ENCODE peak calls at places on chromosomes 1 and 21, in six cellular contexts. One of them, this sample, is unnamed.

GRCh38 chr1:16907870-16908758 is 12.3 kb downstream of the RNU1-2 start:
- DNase-seq in activated T-helper 1 cell treated with anti-CD3 and anti-CD28 coated beads, Interleukin-12 subunit alpha, Interleukin-12 subunit beta, Interleukin-2, Interleukin-4 antibody, amounts not matched to agents 30 ng/mL and 10 ng/mL and 1 ng/mL, durations not matched to agents 14 hours and 24 hours and 36 hours: no peak
- DNase-seq in DND-41: no peak
- DNase-seq in NCI-H1417 treated with DMSO at 0.1 percent for 48 hours: no peak
- DNase-seq in colonic mucosa: no peak
- DNase-seq in upper lobe of right lung: no peak
- DNase-seq in this sample: no peak

GRCh38 chr1:182279724-182280506 is 111.7 kb downstream of the GLUL start:
- DNase-seq in activated T-helper 1 cell treated with anti-CD3 and anti-CD28 coated beads, Interleukin-12 subunit alpha, Interleukin-12 subunit beta, Interleukin-2, Interleukin-4 antibody, amounts not matched to agents 30 ng/mL and 10 ng/mL and 1 ng/mL, durations not matched to agents 14 hours and 24 hours and 36 hours: no peak
- DNase-seq in DND-41: no peak
- DNase-seq in NCI-H1417 treated with DMSO at 0.1 percent for 48 hours: no peak
- DNase-seq in colonic mucosa: no peak
- DNase-seq in upper lobe of right lung: no peak
- DNase-seq in this sample: no peak

GRCh38 chr1:204513117-204513716 is 3.0 kb upstream of the MDM4 start:
- DNase-seq in activated T-helper 1 cell treated with anti-CD3 and anti-CD28 coated beads, Interleukin-12 subunit alpha, Interleukin-12 subunit beta, Interleukin-2, Interleukin-4 antibody, amounts not matched to agents 30 ng/mL and 10 ng/mL and 1 ng/mL, durations not matched to agents 14 hours and 24 hours and 36 hours: peak
- DNase-seq in DND-41: no peak
- DNase-seq in NCI-H1417 treated with DMSO at 0.1 percent for 48 hours: no peak
- DNase-seq in colonic mucosa: no peak
- DNase-seq in upper lobe of right lung: peak
- DNase-seq in this sample: peak

GRCh38 chr1:223844962-223845809 is 561 bp downstream of the TP53BP2 start:
- DNase-seq in activated T-helper 1 cell treated with anti-CD3 and anti-CD28 coated beads, Interleukin-12 subunit alpha, Interleukin-12 subunit beta, Interleukin-2, Interleukin-4 antibody, amounts not matched to agents 30 ng/mL and 10 ng/mL and 1 ng/mL, durations not matched to agents 14 hours and 24 hours and 36 hours: peak
- DNase-seq in DND-41: peak
- DNase-seq in NCI-H1417 treated with DMSO at 0.1 percent for 48 hours: no peak
- DNase-seq in colonic mucosa: peak
- DNase-seq in upper lobe of right lung: no peak
- DNase-seq in this sample: peak

GRCh38 chr1:109887890-109888289 is 22.8 kb upstream of the CSF1 start:
- DNase-seq in activated T-helper 1 cell treated with anti-CD3 and anti-CD28 coated beads, Interleukin-12 subunit alpha, Interleukin-12 subunit beta, Interleukin-2, Interleukin-4 antibody, amounts not matched to agents 30 ng/mL and 10 ng/mL and 1 ng/mL, durations not matched to agents 14 hours and 24 hours and 36 hours: no peak
- DNase-seq in DND-41: no peak
- DNase-seq in NCI-H1417 treated with DMSO at 0.1 percent for 48 hours: no peak
- DNase-seq in colonic mucosa: no peak
- DNase-seq in upper lobe of right lung: no peak
- DNase-seq in this sample: no peak

GRCh38 chr1:58465825-58466617 is 80.5 kb downstream of the OMA1 start:
- DNase-seq in activated T-helper 1 cell treated with anti-CD3 and anti-CD28 coated beads, Interleukin-12 subunit alpha, Interleukin-12 subunit beta, Interleukin-2, Interleukin-4 antibody, amounts not matched to agents 30 ng/mL and 10 ng/mL and 1 ng/mL, durations not matched to agents 14 hours and 24 hours and 36 hours: no peak
- DNase-seq in DND-41: no peak
- DNase-seq in NCI-H1417 treated with DMSO at 0.1 percent for 48 hours: no peak
- DNase-seq in colonic mucosa: no peak
- DNase-seq in upper lobe of right lung: no peak
- DNase-seq in this sample: no peak

GRCh38 chr1:2166695-2167094 is 27.9 kb downstream of the FAAP20 start:
- DNase-seq in activated T-helper 1 cell treated with anti-CD3 and anti-CD28 coated beads, Interleukin-12 subunit alpha, Interleukin-12 subunit beta, Interleukin-2, Interleukin-4 antibody, amounts not matched to agents 30 ng/mL and 10 ng/mL and 1 ng/mL, durations not matched to agents 14 hours and 24 hours and 36 hours: no peak
- DNase-seq in DND-41: no peak
- DNase-seq in NCI-H1417 treated with DMSO at 0.1 percent for 48 hours: no peak
- DNase-seq in colonic mucosa: no peak
- DNase-seq in upper lobe of right lung: no peak
- DNase-seq in this sample: no peak

GRCh38 chr1:41504126-41505035 is 19.9 kb upstream of the EDN2 start:
- DNase-seq in activated T-helper 1 cell treated with anti-CD3 and anti-CD28 coated beads, Interleukin-12 subunit alpha, Interleukin-12 subunit beta, Interleukin-2, Interleukin-4 antibody, amounts not matched to agents 30 ng/mL and 10 ng/mL and 1 ng/mL, durations not matched to agents 14 hours and 24 hours and 36 hours: no peak
- DNase-seq in DND-41: no peak
- DNase-seq in NCI-H1417 treated with DMSO at 0.1 percent for 48 hours: no peak
- DNase-seq in colonic mucosa: no peak
- DNase-seq in upper lobe of right lung: no peak
- DNase-seq in this sample: no peak

GRCh38 chr1:55916480-55916879 is 662.9 kb downstream of the PLPP3 start:
- DNase-seq in activated T-helper 1 cell treated with anti-CD3 and anti-CD28 coated beads, Interleukin-12 subunit alpha, Interleukin-12 subunit beta, Interleukin-2, Interleukin-4 antibody, amounts not matched to agents 30 ng/mL and 10 ng/mL and 1 ng/mL, durations not matched to agents 14 hours and 24 hours and 36 hours: no peak
- DNase-seq in DND-41: no peak
- DNase-seq in NCI-H1417 treated with DMSO at 0.1 percent for 48 hours: no peak
- DNase-seq in colonic mucosa: no peak
- DNase-seq in upper lobe of right lung: no peak
- DNase-seq in this sample: no peak

GRCh38 chr1:80218112-80218511 is 1211.6 kb upstream of the ADGRL4 start:
- DNase-seq in activated T-helper 1 cell treated with anti-CD3 and anti-CD28 coated beads, Interleukin-12 subunit alpha, Interleukin-12 subunit beta, Interleukin-2, Interleukin-4 antibody, amounts not matched to agents 30 ng/mL and 10 ng/mL and 1 ng/mL, durations not matched to agents 14 hours and 24 hours and 36 hours: no peak
- DNase-seq in DND-41: no peak
- DNase-seq in NCI-H1417 treated with DMSO at 0.1 percent for 48 hours: no peak
- DNase-seq in colonic mucosa: no peak
- DNase-seq in upper lobe of right lung: no peak
- DNase-seq in this sample: no peak

GRCh38 chr1:6800728-6801127 is 15.5 kb downstream of the CAMTA1 start:
- DNase-seq in activated T-helper 1 cell treated with anti-CD3 and anti-CD28 coated beads, Interleukin-12 subunit alpha, Interleukin-12 subunit beta, Interleukin-2, Interleukin-4 antibody, amounts not matched to agents 30 ng/mL and 10 ng/mL and 1 ng/mL, durations not matched to agents 14 hours and 24 hours and 36 hours: no peak
- DNase-seq in DND-41: no peak
- DNase-seq in NCI-H1417 treated with DMSO at 0.1 percent for 48 hours: no peak
- DNase-seq in colonic mucosa: no peak
- DNase-seq in upper lobe of right lung: no peak
- DNase-seq in this sample: no peak

GRCh38 chr1:201719812-201720521 is 109.0 kb upstream of the IPO9 start:
- DNase-seq in activated T-helper 1 cell treated with anti-CD3 and anti-CD28 coated beads, Interleukin-12 subunit alpha, Interleukin-12 subunit beta, Interleukin-2, Interleukin-4 antibody, amounts not matched to agents 30 ng/mL and 10 ng/mL and 1 ng/mL, durations not matched to agents 14 hours and 24 hours and 36 hours: no peak
- DNase-seq in DND-41: no peak
- DNase-seq in NCI-H1417 treated with DMSO at 0.1 percent for 48 hours: no peak
- DNase-seq in colonic mucosa: peak
- DNase-seq in upper lobe of right lung: no peak
- DNase-seq in this sample: no peak

GRCh38 chr1:199490804-199491527 is 536.5 kb upstream of the NR5A2 start:
- DNase-seq in activated T-helper 1 cell treated with anti-CD3 and anti-CD28 coated beads, Interleukin-12 subunit alpha, Interleukin-12 subunit beta, Interleukin-2, Interleukin-4 antibody, amounts not matched to agents 30 ng/mL and 10 ng/mL and 1 ng/mL, durations not matched to agents 14 hours and 24 hours and 36 hours: no peak
- DNase-seq in DND-41: no peak
- DNase-seq in NCI-H1417 treated with DMSO at 0.1 percent for 48 hours: no peak
- DNase-seq in colonic mucosa: no peak
- DNase-seq in upper lobe of right lung: no peak
- DNase-seq in this sample: no peak

GRCh38 chr1:63461661-63462230 is 61.3 kb downstream of the ITGB3BP start:
- DNase-seq in activated T-helper 1 cell treated with anti-CD3 and anti-CD28 coated beads, Interleukin-12 subunit alpha, Interleukin-12 subunit beta, Interleukin-2, Interleukin-4 antibody, amounts not matched to agents 30 ng/mL and 10 ng/mL and 1 ng/mL, durations not matched to agents 14 hours and 24 hours and 36 hours: no peak
- DNase-seq in DND-41: no peak
- DNase-seq in NCI-H1417 treated with DMSO at 0.1 percent for 48 hours: no peak
- DNase-seq in colonic mucosa: no peak
- DNase-seq in upper lobe of right lung: no peak
- DNase-seq in this sample: no peak

GRCh38 chr1:158013840-158014520 is 20.5 kb downstream of the KIRREL1 start:
- DNase-seq in activated T-helper 1 cell treated with anti-CD3 and anti-CD28 coated beads, Interleukin-12 subunit alpha, Interleukin-12 subunit beta, Interleukin-2, Interleukin-4 antibody, amounts not matched to agents 30 ng/mL and 10 ng/mL and 1 ng/mL, durations not matched to agents 14 hours and 24 hours and 36 hours: no peak
- DNase-seq in DND-41: no peak
- DNase-seq in NCI-H1417 treated with DMSO at 0.1 percent for 48 hours: no peak
- DNase-seq in colonic mucosa: no peak
- DNase-seq in upper lobe of right lung: no peak
- DNase-seq in this sample: no peak

GRCh38 chr1:79568411-79568810 is 561.9 kb upstream of the ADGRL4 start:
- DNase-seq in activated T-helper 1 cell treated with anti-CD3 and anti-CD28 coated beads, Interleukin-12 subunit alpha, Interleukin-12 subunit beta, Interleukin-2, Interleukin-4 antibody, amounts not matched to agents 30 ng/mL and 10 ng/mL and 1 ng/mL, durations not matched to agents 14 hours and 24 hours and 36 hours: no peak
- DNase-seq in DND-41: no peak
- DNase-seq in NCI-H1417 treated with DMSO at 0.1 percent for 48 hours: no peak
- DNase-seq in colonic mucosa: no peak
- DNase-seq in upper lobe of right lung: no peak
- DNase-seq in this sample: no peak

GRCh38 chr21:36999131-36999898 is 7.2 kb upstream of the RIPPLY3 start:
- DNase-seq in activated T-helper 1 cell treated with anti-CD3 and anti-CD28 coated beads, Interleukin-12 subunit alpha, Interleukin-12 subunit beta, Interleukin-2, Interleukin-4 antibody, amounts not matched to agents 30 ng/mL and 10 ng/mL and 1 ng/mL, durations not matched to agents 14 hours and 24 hours and 36 hours: no peak
- DNase-seq in DND-41: no peak
- DNase-seq in NCI-H1417 treated with DMSO at 0.1 percent for 48 hours: no peak
- DNase-seq in colonic mucosa: no peak
- DNase-seq in upper lobe of right lung: no peak
- DNase-seq in this sample: no peak

GRCh38 chr1:30682396-30683275 is 40.7 kb downstream of the MATN1 start:
- DNase-seq in activated T-helper 1 cell treated with anti-CD3 and anti-CD28 coated beads, Interleukin-12 subunit alpha, Interleukin-12 subunit beta, Interleukin-2, Interleukin-4 antibody, amounts not matched to agents 30 ng/mL and 10 ng/mL and 1 ng/mL, durations not matched to agents 14 hours and 24 hours and 36 hours: no peak
- DNase-seq in DND-41: no peak
- DNase-seq in NCI-H1417 treated with DMSO at 0.1 percent for 48 hours: no peak
- DNase-seq in colonic mucosa: no peak
- DNase-seq in upper lobe of right lung: peak
- DNase-seq in this sample: no peak

GRCh38 chr1:155091071-155092051 is 12.7 kb downstream of the EFNA3 start:
- DNase-seq in activated T-helper 1 cell treated with anti-CD3 and anti-CD28 coated beads, Interleukin-12 subunit alpha, Interleukin-12 subunit beta, Interleukin-2, Interleukin-4 antibody, amounts not matched to agents 30 ng/mL and 10 ng/mL and 1 ng/mL, durations not matched to agents 14 hours and 24 hours and 36 hours: peak
- DNase-seq in DND-41: peak
- DNase-seq in NCI-H1417 treated with DMSO at 0.1 percent for 48 hours: peak
- DNase-seq in colonic mucosa: peak
- DNase-seq in upper lobe of right lung: peak
- DNase-seq in this sample: peak